ENCODE peak calls at places on chromosome 13, in six cellular contexts. One of them, this sample, is unnamed.

GRCh38 chr13:109816979-109817275 is 30.5 kb upstream of the IRS2 start:
- DNase-seq in PC-9: peak
- DNase-seq in adrenal gland: no peak
- DNase-seq in fibroblast of lung: peak
- DNase-seq in CD4-positive, alpha-beta T cell: no peak
- DNase-seq in Peyer's patch: no peak
- DNase-seq in this sample: no peak

GRCh38 chr13:86681223-86681622 is 882.0 kb upstream of the SLITRK6 start:
- DNase-seq in PC-9: no peak
- DNase-seq in adrenal gland: no peak
- DNase-seq in fibroblast of lung: no peak
- DNase-seq in CD4-positive, alpha-beta T cell: no peak
- DNase-seq in Peyer's patch: no peak
- DNase-seq in this sample: no peak

GRCh38 chr13:96768524-96768923 is 225.8 kb downstream of the OXGR1 start:
- DNase-seq in PC-9: no peak
- DNase-seq in adrenal gland: no peak
- DNase-seq in fibroblast of lung: no peak
- DNase-seq in CD4-positive, alpha-beta T cell: no peak
- DNase-seq in Peyer's patch: no peak
- DNase-seq in this sample: no peak

GRCh38 chr13:60981407-60981806 is 434.2 kb downstream of the PCDH20 start:
- DNase-seq in PC-9: no peak
- DNase-seq in adrenal gland: no peak
- DNase-seq in fibroblast of lung: no peak
- DNase-seq in CD4-positive, alpha-beta T cell: no peak
- DNase-seq in Peyer's patch: no peak
- DNase-seq in this sample: no peak

GRCh38 chr13:82187227-82187626 is 1695.0 kb downstream of the SLITRK1 start:
- DNase-seq in PC-9: no peak
- DNase-seq in adrenal gland: no peak
- DNase-seq in fibroblast of lung: no peak
- DNase-seq in CD4-positive, alpha-beta T cell: no peak
- DNase-seq in Peyer's patch: no peak
- DNase-seq in this sample: no peak

GRCh38 chr13:24624801-24625231 is 55.4 kb upstream of the ATP12A start:
- DNase-seq in PC-9: no peak
- DNase-seq in adrenal gland: no peak
- DNase-seq in fibroblast of lung: peak
- DNase-seq in CD4-positive, alpha-beta T cell: no peak
- DNase-seq in Peyer's patch: no peak
- DNase-seq in this sample: no peak

GRCh38 chr13:100392709-100393630 is 195.6 kb downstream of the GGACT start:
- DNase-seq in PC-9: peak
- DNase-seq in adrenal gland: peak
- DNase-seq in fibroblast of lung: peak
- DNase-seq in CD4-positive, alpha-beta T cell: no peak
- DNase-seq in Peyer's patch: peak
- DNase-seq in this sample: peak

GRCh38 chr13:37995052-37995451 is 125.5 kb upstream of the TRPC4 start:
- DNase-seq in PC-9: no peak
- DNase-seq in adrenal gland: no peak
- DNase-seq in fibroblast of lung: peak
- DNase-seq in CD4-positive, alpha-beta T cell: no peak
- DNase-seq in Peyer's patch: no peak
- DNase-seq in this sample: no peak

GRCh38 chr13:58994778-58995177 is 1169.0 kb downstream of the DIAPH3 start:
- DNase-seq in PC-9: no peak
- DNase-seq in adrenal gland: no peak
- DNase-seq in fibroblast of lung: peak
- DNase-seq in CD4-positive, alpha-beta T cell: no peak
- DNase-seq in Peyer's patch: no peak
- DNase-seq in this sample: no peak

GRCh38 chr13:59607780-59608233 is 555.9 kb downstream of the DIAPH3 start:
- DNase-seq in PC-9: no peak
- DNase-seq in adrenal gland: no peak
- DNase-seq in fibroblast of lung: no peak
- DNase-seq in CD4-positive, alpha-beta T cell: no peak
- DNase-seq in Peyer's patch: no peak
- DNase-seq in this sample: no peak

GRCh38 chr13:44867825-44868224 is 121.4 kb downstream of the NUFIP1 start:
- DNase-seq in PC-9: no peak
- DNase-seq in adrenal gland: no peak
- DNase-seq in fibroblast of lung: no peak
- DNase-seq in CD4-positive, alpha-beta T cell: no peak
- DNase-seq in Peyer's patch: no peak
- DNase-seq in this sample: no peak

GRCh38 chr13:65111223-65111622 is 2118.9 kb downstream of the PCDH9 start:
- DNase-seq in PC-9: no peak
- DNase-seq in adrenal gland: no peak
- DNase-seq in fibroblast of lung: no peak
- DNase-seq in CD4-positive, alpha-beta T cell: no peak
- DNase-seq in Peyer's patch: no peak
- DNase-seq in this sample: no peak

GRCh38 chr13:38879278-38879677 is 111.4 kb downstream of the STOML3 start:
- DNase-seq in PC-9: no peak
- DNase-seq in adrenal gland: no peak
- DNase-seq in fibroblast of lung: no peak
- DNase-seq in CD4-positive, alpha-beta T cell: no peak
- DNase-seq in Peyer's patch: no peak
- DNase-seq in this sample: peak

GRCh38 chr13:56528040-56528760 is 612.5 kb upstream of the PRR20A start:
- DNase-seq in PC-9: no peak
- DNase-seq in adrenal gland: no peak
- DNase-seq in fibroblast of lung: no peak
- DNase-seq in CD4-positive, alpha-beta T cell: no peak
- DNase-seq in Peyer's patch: no peak
- DNase-seq in this sample: no peak

GRCh38 chr13:30307194-30307965 is at the start of gene KATNAL1:
- DNase-seq in PC-9: no peak
- DNase-seq in adrenal gland: peak
- DNase-seq in fibroblast of lung: peak
- DNase-seq in CD4-positive, alpha-beta T cell: no peak
- DNase-seq in Peyer's patch: peak
- DNase-seq in this sample: no peak

GRCh38 chr13:49246850-49247721 is 639 bp upstream of the CDADC1 start:
- DNase-seq in PC-9: no peak
- DNase-seq in adrenal gland: no peak
- DNase-seq in fibroblast of lung: no peak
- DNase-seq in CD4-positive, alpha-beta T cell: no peak
- DNase-seq in Peyer's patch: no peak
- DNase-seq in this sample: no peak

GRCh38 chr13:49253310-49253709 is 5.6 kb downstream of the CDADC1 start:
- DNase-seq in PC-9: no peak
- DNase-seq in adrenal gland: no peak
- DNase-seq in fibroblast of lung: no peak
- DNase-seq in CD4-positive, alpha-beta T cell: no peak
- DNase-seq in Peyer's patch: no peak
- DNase-seq in this sample: no peak

GRCh38 chr13:49247722-49248432 is at the start of gene CDADC1:
- DNase-seq in PC-9: peak
- DNase-seq in adrenal gland: peak
- DNase-seq in fibroblast of lung: peak
- DNase-seq in CD4-positive, alpha-beta T cell: peak
- DNase-seq in Peyer's patch: peak
- DNase-seq in this sample: peak

GRCh38 chr13:49253997-49254396 is 6.3 kb downstream of the CDADC1 start:
- DNase-seq in PC-9: no peak
- DNase-seq in adrenal gland: no peak
- DNase-seq in fibroblast of lung: no peak
- DNase-seq in CD4-positive, alpha-beta T cell: no peak
- DNase-seq in Peyer's patch: no peak
- DNase-seq in this sample: no peak

GRCh38 chr13:49248433-49249002 is 793 bp downstream of the CDADC1 start:
- DNase-seq in PC-9: no peak
- DNase-seq in adrenal gland: peak
- DNase-seq in fibroblast of lung: peak
- DNase-seq in CD4-positive, alpha-beta T cell: no peak
- DNase-seq in Peyer's patch: no peak
- DNase-seq in this sample: no peak
- TF ChIP-seq CTCF in PC-9: no peak
- TF ChIP-seq CTCF in adrenal gland: no peak
- TF ChIP-seq CTCF in fibroblast of lung: peak
- TF ChIP-seq CTCF in CD4-positive, alpha-beta T cell: no peak
- TF ChIP-seq CTCF in Peyer's patch: no peak
- TF ChIP-seq CTCF in this sample: peak

DNA sequence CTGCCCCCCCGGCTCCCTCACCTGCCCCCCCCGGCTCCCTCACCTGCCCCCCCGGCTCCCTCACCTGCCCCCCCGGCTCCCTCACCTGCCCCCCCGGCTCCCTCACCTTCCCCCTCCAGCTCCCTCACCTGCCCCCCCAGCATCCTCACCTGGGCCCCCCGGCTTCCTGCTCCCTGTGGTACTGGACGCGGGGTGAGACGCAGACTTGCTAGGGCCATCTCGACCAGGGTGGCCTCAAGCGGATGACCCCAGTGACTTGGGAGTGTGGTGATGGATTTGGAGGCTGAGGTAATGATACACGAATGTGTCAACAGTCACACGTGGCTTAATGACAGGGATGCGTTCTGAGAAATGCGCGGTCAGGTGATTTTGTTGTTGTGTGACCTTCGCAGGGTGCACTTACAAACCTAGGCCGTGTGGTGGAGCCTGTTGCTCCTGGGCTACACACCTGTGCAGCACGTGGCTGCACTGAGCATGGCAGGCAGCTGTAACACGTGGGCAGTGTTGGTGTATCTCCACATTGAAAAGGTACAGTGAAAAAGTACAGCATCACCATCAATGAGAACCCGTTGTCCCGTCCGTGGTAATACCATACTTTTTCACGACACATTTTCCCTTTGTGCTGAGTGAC is 197.8 kb downstream of the TEX29 start:
- DNase-seq in PC-9: no peak
- DNase-seq in adrenal gland: no peak
- DNase-seq in fibroblast of lung: no peak
- DNase-seq in CD4-positive, alpha-beta T cell: no peak
- DNase-seq in Peyer's patch: no peak
- DNase-seq in this sample: no peak
- TF ChIP-seq CTCF in PC-9: no peak
- TF ChIP-seq CTCF in adrenal gland: no peak
- TF ChIP-seq CTCF in fibroblast of lung: no peak
- TF ChIP-seq CTCF in CD4-positive, alpha-beta T cell: no peak
- TF ChIP-seq CTCF in Peyer's patch: no peak
- TF ChIP-seq CTCF in this sample: peak

DNA sequence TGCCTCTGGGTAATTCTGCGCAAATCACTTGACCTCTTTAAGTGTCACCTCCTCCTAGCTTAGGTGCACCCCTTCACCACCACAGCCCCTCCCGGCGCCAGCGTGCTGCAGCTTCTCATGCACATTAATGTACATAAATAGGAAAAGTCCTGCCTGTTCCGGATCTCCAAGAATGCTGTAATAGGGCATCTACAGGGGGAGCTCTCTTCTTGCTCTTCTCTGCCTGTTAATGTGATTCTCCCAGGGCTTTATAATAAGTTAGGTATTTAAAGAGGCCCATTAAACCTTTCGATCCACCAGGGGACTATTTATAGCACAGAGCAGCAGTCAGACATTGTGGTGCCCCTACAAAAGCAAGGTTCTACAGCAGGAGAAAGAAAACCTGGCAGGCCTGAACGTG is 35.3 kb downstream of the SOX1 start:
- DNase-seq in PC-9: no peak
- DNase-seq in adrenal gland: no peak
- DNase-seq in fibroblast of lung: no peak
- DNase-seq in CD4-positive, alpha-beta T cell: no peak
- DNase-seq in Peyer's patch: no peak
- DNase-seq in this sample: no peak
- TF ChIP-seq CTCF in PC-9: no peak
- TF ChIP-seq CTCF in adrenal gland: no peak
- TF ChIP-seq CTCF in fibroblast of lung: no peak
- TF ChIP-seq CTCF in CD4-positive, alpha-beta T cell: no peak
- TF ChIP-seq CTCF in Peyer's patch: no peak
- TF ChIP-seq CTCF in this sample: peak

GRCh38 chr13:76826527-76826926 is 59.7 kb downstream of the KCTD12 start:
- DNase-seq in PC-9: no peak
- DNase-seq in adrenal gland: no peak
- DNase-seq in fibroblast of lung: no peak
- DNase-seq in CD4-positive, alpha-beta T cell: no peak
- DNase-seq in Peyer's patch: no peak
- DNase-seq in this sample: no peak

GRCh38 chr13:76825415-76825814 is 60.8 kb downstream of the KCTD12 start:
- DNase-seq in PC-9: no peak
- DNase-seq in adrenal gland: no peak
- DNase-seq in fibroblast of lung: peak
- DNase-seq in CD4-positive, alpha-beta T cell: no peak
- DNase-seq in Peyer's patch: no peak
- DNase-seq in this sample: no peak

GRCh38 chr13:76823969-76824368 is 62.2 kb downstream of the KCTD12 start:
- DNase-seq in PC-9: no peak
- DNase-seq in adrenal gland: no peak
- DNase-seq in fibroblast of lung: no peak
- DNase-seq in CD4-positive, alpha-beta T cell: no peak
- DNase-seq in Peyer's patch: no peak
- DNase-seq in this sample: no peak

GRCh38 chr13:76820759-76821158 is 65.4 kb downstream of the KCTD12 start:
- DNase-seq in PC-9: no peak
- DNase-seq in adrenal gland: no peak
- DNase-seq in fibroblast of lung: peak
- DNase-seq in CD4-positive, alpha-beta T cell: no peak
- DNase-seq in Peyer's patch: no peak
- DNase-seq in this sample: no peak

DNA sequence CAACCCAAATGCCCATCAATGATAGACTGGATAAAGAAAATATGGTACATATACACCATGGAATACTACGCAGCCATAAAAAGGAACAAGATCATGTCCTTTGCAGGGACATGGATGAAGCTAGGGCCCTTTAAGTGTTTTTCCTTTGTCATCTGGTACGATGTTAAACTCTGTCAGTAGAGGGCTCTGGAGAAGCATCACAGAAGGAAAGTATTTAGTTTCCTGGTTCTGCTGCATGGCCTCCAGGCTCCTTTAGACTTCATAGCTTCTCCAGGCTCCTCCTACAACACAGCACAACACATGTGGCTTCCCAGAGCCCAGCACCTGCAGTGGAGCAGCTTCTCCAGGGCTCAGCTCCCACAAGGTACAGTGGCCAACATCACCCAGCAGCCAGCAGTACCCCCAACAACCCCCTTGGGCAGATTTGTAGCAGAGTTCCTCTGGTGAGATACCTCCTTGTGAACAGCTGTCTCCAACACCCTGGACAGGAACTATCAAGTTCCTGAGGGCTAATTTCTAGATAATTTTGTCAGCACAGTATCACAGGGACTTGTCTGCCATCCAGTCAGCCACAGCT is 63.4 kb downstream of the KCTD12 start:
- DNase-seq in PC-9: no peak
- DNase-seq in adrenal gland: no peak
- DNase-seq in fibroblast of lung: peak
- DNase-seq in CD4-positive, alpha-beta T cell: no peak
- DNase-seq in Peyer's patch: no peak
- DNase-seq in this sample: peak
- TF ChIP-seq CTCF in PC-9: peak
- TF ChIP-seq CTCF in adrenal gland: peak
- TF ChIP-seq CTCF in fibroblast of lung: peak
- TF ChIP-seq CTCF in CD4-positive, alpha-beta T cell: no peak
- TF ChIP-seq CTCF in Peyer's patch: no peak
- TF ChIP-seq CTCF in this sample: peak

This sample was measured in epithelial cell of proximal tubule.